ENCODE peak calls at places on chromosomes 5 and 9, in nine cellular contexts. One of them, this sample, is unnamed.

GRCh38 chr5:153490124-153491085 is at the start of gene GRIA1:
- DNase-seq in GM13976: no peak
- DNase-seq in choroid plexus epithelial cell: peak; percentile 17
- DNase-seq in BE2C: no peak
- DNase-seq in PC-3: no peak
- DNase-seq in activated effector memory CD4-positive, alpha-beta T cell treated with Interleukin-2 at 50 U/mL for 16 hours: no peak
- DNase-seq in HCT116: no peak
- DNase-seq in activated T-cell treated with anti-CD3 and anti-CD28 coated beads, Interleukin-2, amount 50 U/mL, for 72 hours: no peak
- DNase-seq in GM18507: no peak
- DNase-seq in this sample: no peak

GRCh38 chr9:137479315-137479861 is 20.3 kb upstream of the NSMF start:
- DNase-seq in GM13976: no peak
- DNase-seq in PC-3: no peak
- DNase-seq in activated effector memory CD4-positive, alpha-beta T cell treated with Interleukin-2 at 50 U/mL for 16 hours: no peak
- DNase-seq in BE2C: peak; percentile 44
- DNase-seq in choroid plexus epithelial cell: peak; percentile 78
- DNase-seq in HCT116: no peak
- DNase-seq in GM18507: no peak
- DNase-seq in activated T-cell treated with anti-CD3 and anti-CD28 coated beads, Interleukin-2, amount 50 U/mL, for 72 hours: no peak
- DNase-seq in this sample: no peak

GRCh38 chr5:59873113-59873512 is 20.4 kb downstream of the PDE4D start:
- DNase-seq in GM18507: no peak
- DNase-seq in GM13976: no peak
- DNase-seq in HCT116: no peak
- DNase-seq in choroid plexus epithelial cell: peak; percentile 90
- DNase-seq in activated T-cell treated with anti-CD3 and anti-CD28 coated beads, Interleukin-2, amount 50 U/mL, for 72 hours: no peak
- DNase-seq in activated effector memory CD4-positive, alpha-beta T cell treated with Interleukin-2 at 50 U/mL for 16 hours: no peak
- DNase-seq in PC-3: no peak
- DNase-seq in BE2C: no peak
- DNase-seq in this sample: no peak

GRCh38 chr5:34587355-34588241 is 68.5 kb upstream of the RAI14 start:
- DNase-seq in HCT116: no peak
- DNase-seq in BE2C: no peak
- DNase-seq in GM18507: no peak
- DNase-seq in choroid plexus epithelial cell: peak; percentile 83
- DNase-seq in activated effector memory CD4-positive, alpha-beta T cell treated with Interleukin-2 at 50 U/mL for 16 hours: no peak
- DNase-seq in GM13976: no peak
- DNase-seq in PC-3: peak; percentile 76
- DNase-seq in activated T-cell treated with anti-CD3 and anti-CD28 coated beads, Interleukin-2, amount 50 U/mL, for 72 hours: no peak
- DNase-seq in this sample: peak; percentile 15

GRCh38 chr9:133708770-133709611 is 29.2 kb downstream of the SARDH start:
- DNase-seq in activated effector memory CD4-positive, alpha-beta T cell treated with Interleukin-2 at 50 U/mL for 16 hours: peak; percentile 49
- DNase-seq in BE2C: peak; percentile 80
- DNase-seq in choroid plexus epithelial cell: no peak
- DNase-seq in PC-3: no peak
- DNase-seq in activated T-cell treated with anti-CD3 and anti-CD28 coated beads, Interleukin-2, amount 50 U/mL, for 72 hours: peak; percentile 58
- DNase-seq in GM13976: peak; percentile 73
- DNase-seq in HCT116: no peak
- DNase-seq in GM18507: no peak
- DNase-seq in this sample: peak; percentile 7

GRCh38 chr9:130426883-130427282 is 17.9 kb upstream of the ASS1 start:
- DNase-seq in choroid plexus epithelial cell: peak; percentile 54
- DNase-seq in PC-3: peak; percentile 77
- DNase-seq in BE2C: peak; percentile 54
- DNase-seq in HCT116: no peak
- DNase-seq in activated T-cell treated with anti-CD3 and anti-CD28 coated beads, Interleukin-2, amount 50 U/mL, for 72 hours: no peak
- DNase-seq in activated effector memory CD4-positive, alpha-beta T cell treated with Interleukin-2 at 50 U/mL for 16 hours: no peak
- DNase-seq in GM18507: no peak
- DNase-seq in GM13976: no peak
- DNase-seq in this sample: no peak

GRCh38 chr9:126722922-126723806 is 81.7 kb upstream of the ZBTB43 start:
- DNase-seq in PC-3: no peak
- DNase-seq in BE2C: peak; percentile 61
- DNase-seq in activated effector memory CD4-positive, alpha-beta T cell treated with Interleukin-2 at 50 U/mL for 16 hours: peak; percentile 73
- DNase-seq in choroid plexus epithelial cell: peak; percentile 48
- DNase-seq in GM13976: peak; percentile 86
- DNase-seq in HCT116: no peak
- DNase-seq in GM18507: peak; percentile 55
- DNase-seq in activated T-cell treated with anti-CD3 and anti-CD28 coated beads, Interleukin-2, amount 50 U/mL, for 72 hours: peak; percentile 81
- DNase-seq in this sample: no peak

GRCh38 chr9:77514886-77515711 is 133.0 kb downstream of the GNA14 start:
- DNase-seq in BE2C: no peak
- DNase-seq in HCT116: no peak
- DNase-seq in activated effector memory CD4-positive, alpha-beta T cell treated with Interleukin-2 at 50 U/mL for 16 hours: no peak
- DNase-seq in GM13976: no peak
- DNase-seq in GM18507: no peak
- DNase-seq in PC-3: peak; percentile 75
- DNase-seq in activated T-cell treated with anti-CD3 and anti-CD28 coated beads, Interleukin-2, amount 50 U/mL, for 72 hours: no peak
- DNase-seq in choroid plexus epithelial cell: peak; percentile 90
- DNase-seq in this sample: no peak

GRCh38 chr5:134005415-134006118 is 792 bp upstream of the VDAC1 start:
- DNase-seq in BE2C: peak; percentile 27
- DNase-seq in choroid plexus epithelial cell: peak; percentile 18
- DNase-seq in GM13976: no peak
- DNase-seq in PC-3: peak; percentile 16
- DNase-seq in activated effector memory CD4-positive, alpha-beta T cell treated with Interleukin-2 at 50 U/mL for 16 hours: no peak
- DNase-seq in GM18507: no peak
- DNase-seq in activated T-cell treated with anti-CD3 and anti-CD28 coated beads, Interleukin-2, amount 50 U/mL, for 72 hours: no peak
- DNase-seq in HCT116: no peak
- DNase-seq in this sample: no peak

GRCh38 chr9:96665789-96666188 is 10.7 kb upstream of the PRXL2C start:
- DNase-seq in BE2C: no peak
- DNase-seq in HCT116: no peak
- DNase-seq in choroid plexus epithelial cell: no peak
- DNase-seq in activated T-cell treated with anti-CD3 and anti-CD28 coated beads, Interleukin-2, amount 50 U/mL, for 72 hours: no peak
- DNase-seq in PC-3: no peak
- DNase-seq in activated effector memory CD4-positive, alpha-beta T cell treated with Interleukin-2 at 50 U/mL for 16 hours: no peak
- DNase-seq in GM18507: no peak
- DNase-seq in GM13976: no peak
- DNase-seq in this sample: no peak

GRCh38 chr5:71887680-71888079 is 168.6 kb downstream of the CARTPT start:
- DNase-seq in PC-3: peak; percentile 64
- DNase-seq in activated T-cell treated with anti-CD3 and anti-CD28 coated beads, Interleukin-2, amount 50 U/mL, for 72 hours: peak; percentile 6
- DNase-seq in GM13976: peak; percentile 78
- DNase-seq in BE2C: no peak
- DNase-seq in choroid plexus epithelial cell: peak; percentile 96
- DNase-seq in GM18507: peak; percentile 43
- DNase-seq in HCT116: peak; percentile 77
- DNase-seq in activated effector memory CD4-positive, alpha-beta T cell treated with Interleukin-2 at 50 U/mL for 16 hours: no peak
- DNase-seq in this sample: peak; percentile 75

GRCh38 chr5:111512026-111512405 is 319 bp downstream of the STARD4 start:
- DNase-seq in activated effector memory CD4-positive, alpha-beta T cell treated with Interleukin-2 at 50 U/mL for 16 hours: no peak
- DNase-seq in BE2C: no peak
- DNase-seq in GM18507: no peak
- DNase-seq in GM13976: no peak
- DNase-seq in activated T-cell treated with anti-CD3 and anti-CD28 coated beads, Interleukin-2, amount 50 U/mL, for 72 hours: no peak
- DNase-seq in PC-3: peak; percentile 44
- DNase-seq in HCT116: no peak
- DNase-seq in choroid plexus epithelial cell: peak; percentile 56
- DNase-seq in this sample: no peak

GRCh38 chr5:107425541-107426031 is 245.2 kb downstream of the EFNA5 start:
- DNase-seq in HCT116: peak; percentile 36
- DNase-seq in PC-3: peak; percentile 83
- DNase-seq in BE2C: no peak
- DNase-seq in GM18507: no peak
- DNase-seq in activated T-cell treated with anti-CD3 and anti-CD28 coated beads, Interleukin-2, amount 50 U/mL, for 72 hours: no peak
- DNase-seq in GM13976: no peak
- DNase-seq in choroid plexus epithelial cell: peak; percentile 89
- DNase-seq in activated effector memory CD4-positive, alpha-beta T cell treated with Interleukin-2 at 50 U/mL for 16 hours: no peak
- DNase-seq in this sample: no peak

GRCh38 chr5:142017832-142018427 is 5.1 kb upstream of the GNPDA1 start:
- DNase-seq in activated effector memory CD4-positive, alpha-beta T cell treated with Interleukin-2 at 50 U/mL for 16 hours: no peak
- DNase-seq in PC-3: no peak
- DNase-seq in GM13976: peak; percentile 52
- DNase-seq in choroid plexus epithelial cell: peak; percentile 80
- DNase-seq in GM18507: peak; percentile 43
- DNase-seq in activated T-cell treated with anti-CD3 and anti-CD28 coated beads, Interleukin-2, amount 50 U/mL, for 72 hours: peak; percentile 48
- DNase-seq in BE2C: no peak
- DNase-seq in HCT116: no peak
- DNase-seq in this sample: peak; percentile 50

GRCh38 chr5:172088801-172089200 is 82.4 kb upstream of the FBXW11 start:
- DNase-seq in activated T-cell treated with anti-CD3 and anti-CD28 coated beads, Interleukin-2, amount 50 U/mL, for 72 hours: no peak
- DNase-seq in activated effector memory CD4-positive, alpha-beta T cell treated with Interleukin-2 at 50 U/mL for 16 hours: no peak
- DNase-seq in PC-3: no peak
- DNase-seq in GM18507: no peak
- DNase-seq in GM13976: no peak
- DNase-seq in HCT116: no peak
- DNase-seq in BE2C: no peak
- DNase-seq in choroid plexus epithelial cell: no peak
- DNase-seq in this sample: no peak

GRCh38 chr9:21060919-21061561 is 16.7 kb downstream of the IFNB1 start:
- DNase-seq in GM18507: no peak
- DNase-seq in PC-3: no peak
- DNase-seq in choroid plexus epithelial cell: peak; percentile 40
- DNase-seq in HCT116: no peak
- DNase-seq in activated effector memory CD4-positive, alpha-beta T cell treated with Interleukin-2 at 50 U/mL for 16 hours: no peak
- DNase-seq in GM13976: no peak
- DNase-seq in activated T-cell treated with anti-CD3 and anti-CD28 coated beads, Interleukin-2, amount 50 U/mL, for 72 hours: no peak
- DNase-seq in BE2C: no peak
- DNase-seq in this sample: peak; percentile 12

GRCh38 chr5:60743511-60744314 is 43.7 kb upstream of the DEPDC1B start:
- DNase-seq in activated effector memory CD4-positive, alpha-beta T cell treated with Interleukin-2 at 50 U/mL for 16 hours: no peak
- DNase-seq in GM13976: no peak
- DNase-seq in BE2C: no peak
- DNase-seq in choroid plexus epithelial cell: no peak
- DNase-seq in GM18507: no peak
- DNase-seq in activated T-cell treated with anti-CD3 and anti-CD28 coated beads, Interleukin-2, amount 50 U/mL, for 72 hours: no peak
- DNase-seq in PC-3: no peak
- DNase-seq in HCT116: no peak
- DNase-seq in this sample: no peak

GRCh38 chr9:16719921-16720320 is 150.5 kb downstream of the BNC2 start:
- DNase-seq in HCT116: no peak
- DNase-seq in choroid plexus epithelial cell: no peak
- DNase-seq in GM18507: no peak
- DNase-seq in activated T-cell treated with anti-CD3 and anti-CD28 coated beads, Interleukin-2, amount 50 U/mL, for 72 hours: no peak
- DNase-seq in GM13976: no peak
- DNase-seq in BE2C: no peak
- DNase-seq in activated effector memory CD4-positive, alpha-beta T cell treated with Interleukin-2 at 50 U/mL for 16 hours: no peak
- DNase-seq in PC-3: no peak
- DNase-seq in this sample: no peak

GRCh38 chr9:127222388-127223095 is 42.0 kb upstream of the GARNL3 start:
- DNase-seq in activated T-cell treated with anti-CD3 and anti-CD28 coated beads, Interleukin-2, amount 50 U/mL, for 72 hours: no peak
- DNase-seq in GM18507: no peak
- DNase-seq in activated effector memory CD4-positive, alpha-beta T cell treated with Interleukin-2 at 50 U/mL for 16 hours: no peak
- DNase-seq in PC-3: no peak
- DNase-seq in BE2C: no peak
- DNase-seq in HCT116: no peak
- DNase-seq in GM13976: no peak
- DNase-seq in choroid plexus epithelial cell: no peak
- DNase-seq in this sample: no peak

GRCh38 chr5:28286566-28286965 is 1248.2 kb upstream of the CDH9 start:
- DNase-seq in GM13976: no peak
- DNase-seq in choroid plexus epithelial cell: no peak
- DNase-seq in GM18507: no peak
- DNase-seq in BE2C: no peak
- DNase-seq in PC-3: no peak
- DNase-seq in HCT116: no peak
- DNase-seq in activated T-cell treated with anti-CD3 and anti-CD28 coated beads, Interleukin-2, amount 50 U/mL, for 72 hours: no peak
- DNase-seq in activated effector memory CD4-positive, alpha-beta T cell treated with Interleukin-2 at 50 U/mL for 16 hours: no peak
- DNase-seq in this sample: no peak

GRCh38 chr9:133707065-133707760 is 30.9 kb downstream of the SARDH start:
- DNase-seq in activated T-cell treated with anti-CD3 and anti-CD28 coated beads, Interleukin-2, amount 50 U/mL, for 72 hours: no peak
- DNase-seq in activated effector memory CD4-positive, alpha-beta T cell treated with Interleukin-2 at 50 U/mL for 16 hours: no peak
- DNase-seq in choroid plexus epithelial cell: peak; percentile 88
- DNase-seq in PC-3: no peak
- DNase-seq in GM18507: no peak
- DNase-seq in BE2C: peak; percentile 6
- DNase-seq in GM13976: no peak
- DNase-seq in HCT116: no peak
- DNase-seq in this sample: no peak

GRCh38 chr9:134301387-134302129 is 24.7 kb upstream of the RXRA start:
- DNase-seq in PC-3: peak; percentile 64
- DNase-seq in GM18507: peak; percentile 26
- DNase-seq in choroid plexus epithelial cell: no peak
- DNase-seq in HCT116: no peak
- DNase-seq in BE2C: no peak
- DNase-seq in activated T-cell treated with anti-CD3 and anti-CD28 coated beads, Interleukin-2, amount 50 U/mL, for 72 hours: peak; percentile 81
- DNase-seq in activated effector memory CD4-positive, alpha-beta T cell treated with Interleukin-2 at 50 U/mL for 16 hours: peak; percentile 60
- DNase-seq in GM13976: no peak
- DNase-seq in this sample: peak; percentile 74

GRCh38 chr5:93622240-93622885 is 39.3 kb downstream of the NR2F1 start:
- DNase-seq in GM18507: no peak
- DNase-seq in activated T-cell treated with anti-CD3 and anti-CD28 coated beads, Interleukin-2, amount 50 U/mL, for 72 hours: no peak
- DNase-seq in BE2C: peak; percentile 51
- DNase-seq in choroid plexus epithelial cell: peak; percentile 87
- DNase-seq in PC-3: peak; percentile 43
- DNase-seq in activated effector memory CD4-positive, alpha-beta T cell treated with Interleukin-2 at 50 U/mL for 16 hours: no peak
- DNase-seq in GM13976: no peak
- DNase-seq in HCT116: no peak
- DNase-seq in this sample: no peak

GRCh38 chr5:125717209-125717608 is 706.0 kb upstream of the GRAMD2B start:
- DNase-seq in GM18507: no peak
- DNase-seq in PC-3: peak; percentile 41
- DNase-seq in BE2C: no peak
- DNase-seq in activated T-cell treated with anti-CD3 and anti-CD28 coated beads, Interleukin-2, amount 50 U/mL, for 72 hours: no peak
- DNase-seq in activated effector memory CD4-positive, alpha-beta T cell treated with Interleukin-2 at 50 U/mL for 16 hours: no peak
- DNase-seq in HCT116: no peak
- DNase-seq in choroid plexus epithelial cell: peak; percentile 72
- DNase-seq in GM13976: no peak
- DNase-seq in this sample: no peak

GRCh38 chr5:76622973-76623596 is at the start of gene F2RL2:
- DNase-seq in HCT116: no peak
- DNase-seq in activated T-cell treated with anti-CD3 and anti-CD28 coated beads, Interleukin-2, amount 50 U/mL, for 72 hours: no peak
- DNase-seq in activated effector memory CD4-positive, alpha-beta T cell treated with Interleukin-2 at 50 U/mL for 16 hours: no peak
- DNase-seq in PC-3: peak; percentile 43
- DNase-seq in choroid plexus epithelial cell: peak; percentile 83
- DNase-seq in GM13976: no peak
- DNase-seq in BE2C: no peak
- DNase-seq in GM18507: no peak
- DNase-seq in this sample: no peak

GRCh38 chr9:128836509-128837145 is 7.0 kb upstream of the SPOUT1 start:
- DNase-seq in choroid plexus epithelial cell: no peak
- DNase-seq in GM13976: no peak
- DNase-seq in BE2C: no peak
- DNase-seq in activated T-cell treated with anti-CD3 and anti-CD28 coated beads, Interleukin-2, amount 50 U/mL, for 72 hours: no peak
- DNase-seq in HCT116: no peak
- DNase-seq in activated effector memory CD4-positive, alpha-beta T cell treated with Interleukin-2 at 50 U/mL for 16 hours: no peak
- DNase-seq in PC-3: no peak
- DNase-seq in GM18507: no peak
- DNase-seq in this sample: no peak

GRCh38 chr9:115146581-115147021 is 28.6 kb upstream of the TNC start:
- DNase-seq in BE2C: no peak
- DNase-seq in PC-3: peak; percentile 81
- DNase-seq in activated T-cell treated with anti-CD3 and anti-CD28 coated beads, Interleukin-2, amount 50 U/mL, for 72 hours: no peak
- DNase-seq in GM13976: no peak
- DNase-seq in choroid plexus epithelial cell: peak; percentile 75
- DNase-seq in HCT116: no peak
- DNase-seq in activated effector memory CD4-positive, alpha-beta T cell treated with Interleukin-2 at 50 U/mL for 16 hours: no peak
- DNase-seq in GM18507: no peak
- DNase-seq in this sample: no peak

GRCh38 chr5:161966544-161966943 is 101.0 kb upstream of the GABRG2 start:
- DNase-seq in choroid plexus epithelial cell: no peak
- DNase-seq in HCT116: no peak
- DNase-seq in GM13976: no peak
- DNase-seq in activated T-cell treated with anti-CD3 and anti-CD28 coated beads, Interleukin-2, amount 50 U/mL, for 72 hours: no peak
- DNase-seq in GM18507: no peak
- DNase-seq in BE2C: no peak
- DNase-seq in PC-3: peak; percentile 51
- DNase-seq in activated effector memory CD4-positive, alpha-beta T cell treated with Interleukin-2 at 50 U/mL for 16 hours: no peak
- DNase-seq in this sample: no peak